ENCODE peak calls at places on chromosome 11, in five cellular contexts. One of them, this sample, is unnamed. For H4K20me1, the result is how much of the 10 kb centered on the place peaks cover.

GRCh38 chr11:82927264-82927880 is 25.8 kb downstream of the DDIAS start:
- DNase-seq in mammary epithelial cell: peak
- DNase-seq in SK-N-SH: peak
- DNase-seq in endothelial cell of umbilical vein: peak
- DNase-seq in H9: no peak
- DNase-seq in this sample: peak

GRCh38 chr11:117878939-117879475 is 2.5 kb upstream of the FXYD6 start:
- DNase-seq in mammary epithelial cell: no peak
- DNase-seq in SK-N-SH: no peak
- DNase-seq in endothelial cell of umbilical vein: no peak
- DNase-seq in H9: no peak
- DNase-seq in this sample: no peak

GRCh38 chr11:57462597-57462996 is 2.3 kb downstream of the RTN4RL2 start:
- DNase-seq in endothelial cell of umbilical vein: no peak
- DNase-seq in mammary epithelial cell: no peak
- DNase-seq in H9: no peak
- DNase-seq in SK-N-SH: no peak
- DNase-seq in this sample: no peak

GRCh38 chr11:63901660-63902059 is 15.3 kb downstream of the RCOR2 start:
- DNase-seq in endothelial cell of umbilical vein: no peak
- DNase-seq in mammary epithelial cell: no peak
- DNase-seq in SK-N-SH: peak
- DNase-seq in H9: no peak
- DNase-seq in this sample: no peak

GRCh38 chr11:130478204-130478701 is 29.8 kb downstream of the ADAMTS15 start:
- DNase-seq in mammary epithelial cell: peak
- DNase-seq in H9: no peak
- DNase-seq in endothelial cell of umbilical vein: peak
- DNase-seq in SK-N-SH: peak
- DNase-seq in this sample: no peak

GRCh38 chr11:67545280-67545679 is 22.0 kb upstream of the CABP2 start:
- DNase-seq in endothelial cell of umbilical vein: no peak
- DNase-seq in mammary epithelial cell: no peak
- DNase-seq in SK-N-SH: no peak
- DNase-seq in H9: peak
- DNase-seq in this sample: peak

GRCh38 chr11:120832609-120833221 is 191.2 kb upstream of the TBCEL start:
- DNase-seq in mammary epithelial cell: no peak
- DNase-seq in H9: no peak
- DNase-seq in SK-N-SH: no peak
- DNase-seq in endothelial cell of umbilical vein: no peak
- DNase-seq in this sample: no peak

GRCh38 chr11:26930518-26931247 is 63.2 kb upstream of the FIBIN start:
- DNase-seq in mammary epithelial cell: no peak
- DNase-seq in SK-N-SH: no peak
- DNase-seq in endothelial cell of umbilical vein: no peak
- DNase-seq in H9: no peak
- DNase-seq in this sample: no peak

GRCh38 chr11:67120881-67121710 is 2.0 kb downstream of the KDM2A start:
- DNase-seq in H9: no peak
- DNase-seq in mammary epithelial cell: peak
- DNase-seq in endothelial cell of umbilical vein: peak
- DNase-seq in SK-N-SH: no peak
- DNase-seq in this sample: no peak

GRCh38 chr11:115126515-115127208 is 377.6 kb downstream of the CADM1 start:
- DNase-seq in mammary epithelial cell: no peak
- DNase-seq in endothelial cell of umbilical vein: no peak
- DNase-seq in SK-N-SH: no peak
- DNase-seq in H9: no peak
- DNase-seq in this sample: no peak

GRCh38 chr11:45930031-45930794 is 7.8 kb downstream of the LARGE2 start:
- DNase-seq in mammary epithelial cell: peak
- DNase-seq in endothelial cell of umbilical vein: no peak
- DNase-seq in H9: peak
- DNase-seq in SK-N-SH: peak
- DNase-seq in this sample: no peak

GRCh38 chr11:58592760-58593472 is 14.1 kb downstream of the ZFP91 start:
- DNase-seq in mammary epithelial cell: peak
- DNase-seq in endothelial cell of umbilical vein: no peak
- DNase-seq in H9: no peak
- DNase-seq in SK-N-SH: no peak
- DNase-seq in this sample: no peak

GRCh38 chr11:114091791-114092397 is 32.4 kb downstream of the ZBTB16 start:
- DNase-seq in endothelial cell of umbilical vein: peak
- DNase-seq in H9: no peak
- DNase-seq in SK-N-SH: no peak
- DNase-seq in mammary epithelial cell: no peak
- DNase-seq in this sample: no peak

GRCh38 chr11:85658180-85658579 is 6.7 kb downstream of the CREBZF start:
- DNase-seq in mammary epithelial cell: no peak
- DNase-seq in H9: no peak
- DNase-seq in SK-N-SH: no peak
- DNase-seq in endothelial cell of umbilical vein: no peak
- DNase-seq in this sample: no peak
- H4K20me1 ChIP-seq in mammary epithelial cell: under half
- H4K20me1 ChIP-seq in H9: under half
- H4K20me1 ChIP-seq in SK-N-SH: half or more
- H4K20me1 ChIP-seq in endothelial cell of umbilical vein: under half
- H4K20me1 ChIP-seq in this sample: half or more

GRCh38 chr11:102046841-102047240 is 396 bp upstream of the CFAP300 start:
- DNase-seq in mammary epithelial cell: no peak
- DNase-seq in endothelial cell of umbilical vein: no peak
- DNase-seq in H9: no peak
- DNase-seq in SK-N-SH: no peak
- DNase-seq in this sample: no peak
- H3K9ac ChIP-seq in mammary epithelial cell: peak
- H3K9ac ChIP-seq in endothelial cell of umbilical vein: no peak
- H3K9ac ChIP-seq in H9: no peak
- H3K9ac ChIP-seq in SK-N-SH: peak
- H3K9ac ChIP-seq in this sample: no peak

GRCh38 chr11:93589347-93589746 is 46.2 kb upstream of the SMCO4 start:
- DNase-seq in mammary epithelial cell: no peak
- DNase-seq in SK-N-SH: no peak
- DNase-seq in endothelial cell of umbilical vein: no peak
- DNase-seq in H9: no peak
- DNase-seq in this sample: no peak

GRCh38 chr11:93583490-93583889 is 40.3 kb upstream of the SMCO4 start:
- DNase-seq in endothelial cell of umbilical vein: no peak
- DNase-seq in mammary epithelial cell: no peak
- DNase-seq in SK-N-SH: no peak
- DNase-seq in H9: no peak
- DNase-seq in this sample: no peak

GRCh38 chr11:93585758-93586157 is 42.6 kb upstream of the SMCO4 start:
- DNase-seq in H9: no peak
- DNase-seq in endothelial cell of umbilical vein: no peak
- DNase-seq in SK-N-SH: no peak
- DNase-seq in mammary epithelial cell: peak
- DNase-seq in this sample: no peak

GRCh38 chr11:93591247-93591898 is 48.2 kb upstream of the SMCO4 start:
- DNase-seq in mammary epithelial cell: peak
- DNase-seq in H9: no peak
- DNase-seq in SK-N-SH: no peak
- DNase-seq in endothelial cell of umbilical vein: no peak
- DNase-seq in this sample: peak

GRCh38 chr11:93587858-93588581 is 44.8 kb upstream of the SMCO4 start:
- DNase-seq in H9: no peak
- DNase-seq in endothelial cell of umbilical vein: no peak
- DNase-seq in mammary epithelial cell: no peak
- DNase-seq in SK-N-SH: no peak
- DNase-seq in this sample: no peak
- H2AFZ ChIP-seq in H9: no peak
- H2AFZ ChIP-seq in endothelial cell of umbilical vein: no peak
- H2AFZ ChIP-seq in mammary epithelial cell: no peak
- H2AFZ ChIP-seq in SK-N-SH: no peak
- H2AFZ ChIP-seq in this sample: no peak

GRCh38 chr11:75428989-75429640 is 3.9 kb downstream of the KLHL35 start:
- DNase-seq in H9: no peak
- DNase-seq in mammary epithelial cell: no peak
- DNase-seq in endothelial cell of umbilical vein: no peak
- DNase-seq in SK-N-SH: no peak
- DNase-seq in this sample: no peak

GRCh38 chr11:75427181-75427580 is 5.8 kb downstream of the KLHL35 start:
- DNase-seq in mammary epithelial cell: no peak
- DNase-seq in H9: no peak
- DNase-seq in endothelial cell of umbilical vein: no peak
- DNase-seq in SK-N-SH: no peak
- DNase-seq in this sample: no peak

GRCh38 chr11:75429641-75429901 is 3.4 kb downstream of the KLHL35 start:
- DNase-seq in H9: no peak
- DNase-seq in mammary epithelial cell: no peak
- DNase-seq in endothelial cell of umbilical vein: no peak
- DNase-seq in SK-N-SH: no peak
- DNase-seq in this sample: no peak

GRCh38 chr11:75426720-75427086 is 6.3 kb downstream of the KLHL35 start:
- DNase-seq in SK-N-SH: no peak
- DNase-seq in mammary epithelial cell: no peak
- DNase-seq in endothelial cell of umbilical vein: no peak
- DNase-seq in H9: no peak
- DNase-seq in this sample: no peak

DNA sequence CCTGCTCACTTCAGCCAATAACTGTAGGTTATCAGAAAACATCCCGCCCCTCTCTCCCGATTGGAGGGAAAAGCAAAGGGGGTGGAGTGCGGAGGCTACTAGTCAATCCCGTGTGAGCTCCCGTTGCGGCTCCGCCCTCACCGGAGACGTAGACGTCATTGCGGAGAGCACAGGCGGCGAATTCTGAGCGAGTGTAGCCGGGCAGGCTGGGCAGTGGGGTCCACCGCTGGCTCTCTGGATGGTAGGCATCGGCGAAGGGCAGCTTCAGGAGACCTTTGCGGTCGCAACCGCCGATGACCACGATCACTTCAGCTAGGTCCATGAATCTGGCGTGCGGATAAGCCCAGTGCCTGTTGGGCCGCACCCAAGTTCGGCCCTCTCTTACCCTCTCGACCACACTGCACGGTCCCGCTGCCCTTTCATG is 4.7 kb downstream of the KLHL35 start:
- DNase-seq in SK-N-SH: peak
- DNase-seq in mammary epithelial cell: no peak
- DNase-seq in endothelial cell of umbilical vein: peak
- DNase-seq in H9: peak
- DNase-seq in this sample: no peak
- H4K20me1 ChIP-seq in SK-N-SH: under half
- H4K20me1 ChIP-seq in mammary epithelial cell: under half
- H4K20me1 ChIP-seq in endothelial cell of umbilical vein: under half
- H4K20me1 ChIP-seq in H9: under half
- H4K20me1 ChIP-seq in this sample: under half

This sample was measured in DND-41.